ENCODE peak calls at places on chromosome 18, in four cellular contexts. Y, T, G and W are unnamed samples.

GRCh38 chr18:36809590-36810381 is 19.0 kb downstream of the TPGS2 start:
- DNase-seq in Y (peak), T (peak), G (peak), W (peak)

GRCh38 chr18:62085766-62086165 is 101.1 kb downstream of the PIGN start:
- DNase-seq in Y (no peak), T (peak), G (no peak), W (no peak)

GRCh38 chr18:42255908-42256765 is 301.1 kb downstream of the PIK3C3 start:
- DNase-seq in Y (no peak), T (no peak), G (no peak), W (no peak)

GRCh38 chr18:55038162-55038561 is 78.9 kb upstream of the CCDC68 start:
- DNase-seq in Y (no peak), T (no peak), G (no peak), W (no peak)

GRCh38 chr18:79640875-79641274 is 38.7 kb upstream of the CTDP1 start:
- DNase-seq in Y (no peak), T (no peak), G (no peak), W (no peak)

GRCh38 chr18:21132398-21132918 is 20.8 kb upstream of the ROCK1 start:
- DNase-seq in Y (no peak), T (no peak), G (no peak), W (no peak)

GRCh38 chr18:55794288-55795052 is 206.5 kb upstream of the TCF4 start:
- DNase-seq in Y (no peak), T (no peak), G (no peak), W (no peak)

GRCh38 chr18:34691626-34692025 is 18.5 kb upstream of the DTNA start:
- DNase-seq in Y (no peak), T (no peak), G (no peak), W (no peak)

GRCh38 chr18:6219116-6219717 is 195.5 kb downstream of the L3MBTL4 start:
- DNase-seq in Y (peak), T (peak), G (peak), W (peak)

GRCh38 chr18:51337406-51337805 is 139.9 kb upstream of the MEX3C start:
- DNase-seq in Y (no peak), T (no peak), G (no peak), W (no peak)

GRCh38 chr18:12282436-12283039 is 25.5 kb upstream of the TUBB6 start:
- DNase-seq in Y (no peak), T (no peak), G (peak), W (peak)

GRCh38 chr18:46727177-46727576 is 29.7 kb downstream of the ST8SIA5 start:
- DNase-seq in Y (no peak), T (no peak), G (no peak), W (no peak)

GRCh38 chr18:10035306-10035991 is 121.6 kb downstream of the VAPA start:
- DNase-seq in Y (no peak), T (no peak), G (peak), W (no peak)

GRCh38 chr18:944440-944839 is 39.8 kb downstream of the ADCYAP1 start:
- DNase-seq in Y (no peak), T (no peak), G (peak), W (no peak)

GRCh38 chr18:79950440-79951341 is 762 bp downstream of the SLC66A2 start:
- DNase-seq in Y (no peak), T (no peak), G (peak), W (peak)

GRCh38 chr18:44679912-44680270 is 797 bp upstream of the SETBP1 start:
- DNase-seq in Y (peak), T (peak), G (peak), W (peak)

GRCh38 chr18:53625997-53626599 is 598.4 kb downstream of the MBD2 start:
- DNase-seq in Y (no peak), T (no peak), G (no peak), W (no peak)

GRCh38 chr18:2050702-2051201 is 520.6 kb downstream of the METTL4 start:
- DNase-seq in Y (no peak), T (no peak), G (peak), W (no peak)

GRCh38 chr18:55633032-55633431 is 45.0 kb upstream of the TCF4 start:
- DNase-seq in Y (no peak), T (no peak), G (no peak), W (no peak)